ENCODE peak calls at places on chromosomes 2 and 18, in five cellular contexts. M, J, D, W and Q are unnamed samples.

GRCh38 chr18:51321696-51322095 is 124.2 kb upstream of the MEX3C start:
- DNase-seq in J (no peak), D (no peak), M (no peak), W (no peak), Q (no peak)

GRCh38 chr2:114714316-114714715 is 271.9 kb downstream of the DPP10 start:
- DNase-seq in J (no peak), W (no peak), D (no peak), M (no peak), Q (no peak)

GRCh38 chr18:49747876-49748275 is 65.5 kb downstream of the ACAA2 start:
- DNase-seq in J (no peak), D (peak; percentile 50), M (no peak), W (no peak), Q (peak; percentile 57)

GRCh38 chr2:240170883-240171282 is 30.4 kb upstream of the OTOS start:
- DNase-seq in M (no peak), D (no peak), J (peak; percentile 34), W (no peak), Q (no peak)

GRCh38 chr2:97706112-97706511 is 7.3 kb upstream of the ZAP70 start:
- DNase-seq in M (no peak), J (no peak), D (no peak), W (no peak), Q (no peak)

GRCh38 chr2:151727593-151728552 is 6.4 kb downstream of the NEB start:
- DNase-seq in D (peak; percentile 15), M (no peak), W (no peak), J (no peak), Q (no peak)

GRCh38 chr18:44884446-44884845 is 203.8 kb downstream of the SETBP1 start:
- DNase-seq in J (no peak), M (no peak), W (no peak), D (no peak), Q (peak; percentile 12)

GRCh38 chr2:9908639-9909038 is 42.9 kb upstream of the GRHL1 start:
- DNase-seq in M (no peak), W (no peak), D (no peak), J (no peak), Q (no peak)

GRCh38 chr2:241751776-241752175 is 17.3 kb downstream of the D2HGDH start:
- DNase-seq in J (no peak), W (no peak), D (no peak), M (no peak), Q (no peak)

GRCh38 chr2:241752689-241753276 is 18.4 kb downstream of the D2HGDH start:
- DNase-seq in W (no peak), J (no peak), M (no peak), D (no peak), Q (no peak)

GRCh38 chr2:241751152-241751551 is 16.7 kb downstream of the D2HGDH start:
- DNase-seq in M (no peak), D (no peak), J (no peak), W (no peak), Q (no peak)

GRCh38 chr2:241753493-241753892 is 19.1 kb downstream of the D2HGDH start:
- DNase-seq in J (no peak), W (no peak), D (no peak), M (no peak), Q (no peak)

GRCh38 chr2:241752253-241752652 is 17.8 kb downstream of the D2HGDH start:
- DNase-seq in J (no peak), W (no peak), D (no peak), M (no peak), Q (no peak)
- TF ChIP-seq CTCF in J (no peak), W (no peak), D (no peak), M (no peak), Q (no peak)

GRCh38 chr18:34808389-34808788 is 98.3 kb downstream of the DTNA start:
- DNase-seq in D (no peak), W (no peak), M (no peak), J (no peak), Q (no peak)

GRCh38 chr18:34807106-34807796 is 97.2 kb downstream of the DTNA start:
- DNase-seq in W (no peak), J (no peak), D (no peak), M (no peak), Q (no peak)

GRCh38 chr18:34806527-34806926 is 96.4 kb downstream of the DTNA start:
- DNase-seq in J (no peak), D (peak; percentile 34), M (no peak), W (no peak), Q (peak; percentile 25)

GRCh38 chr18:34805117-34805882 is 95.2 kb downstream of the DTNA start:
- DNase-seq in D (no peak), J (no peak), M (no peak), W (no peak), Q (no peak)

GRCh38 chr18:34809697-34810096 is 99.6 kb downstream of the DTNA start:
- DNase-seq in M (peak; percentile 63), W (no peak), D (peak; percentile 31), J (no peak), Q (peak; percentile 67)
- TF ChIP-seq CTCF in M (peak; percentile 68), W (no peak), D (peak; percentile 36), J (no peak), Q (peak; percentile 63)

DNA sequence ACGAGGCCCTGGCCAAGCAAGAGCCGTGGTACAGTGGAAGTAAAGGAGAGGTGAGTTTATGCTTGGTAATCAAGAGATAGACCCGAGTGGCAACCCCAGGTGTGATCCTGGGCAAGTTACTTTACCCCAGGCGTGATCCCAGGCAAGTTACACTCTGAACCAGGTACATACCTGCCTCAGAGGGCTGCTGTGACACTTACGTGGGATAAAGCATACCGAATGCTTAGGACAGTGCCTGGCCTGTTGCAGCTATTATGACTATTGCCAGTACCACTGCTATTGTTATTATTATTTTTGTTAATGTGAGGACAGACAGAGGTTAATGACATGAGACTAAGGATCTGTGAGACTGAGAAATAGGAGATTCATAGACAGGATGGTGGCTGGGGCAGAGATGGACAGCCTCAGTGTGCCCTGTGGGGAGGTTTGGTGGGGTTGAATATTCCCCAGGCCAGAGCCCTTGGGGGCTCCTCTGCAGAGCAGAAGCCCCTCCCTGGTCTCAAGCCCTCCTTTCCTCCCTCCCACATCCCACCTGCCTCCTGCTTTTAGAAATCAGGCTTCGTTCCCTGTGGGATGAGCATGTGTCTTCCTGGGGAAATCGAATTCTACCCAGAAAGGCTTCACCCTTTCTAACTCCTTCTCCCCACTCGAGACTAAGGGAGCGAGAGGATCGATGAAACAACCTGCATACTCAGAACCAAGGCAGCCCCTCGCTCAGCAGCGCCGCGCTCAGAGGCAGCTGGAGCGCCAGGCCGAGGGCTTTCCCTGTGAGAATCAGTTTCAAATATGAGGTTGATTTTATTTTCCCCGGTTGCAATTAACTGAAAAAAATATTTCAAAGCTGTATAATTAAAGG is 62.0 kb upstream of the SIX3 start:
- DNase-seq in J (no peak), W (no peak), D (no peak), M (no peak), Q (no peak)
- TF ChIP-seq CTCF in J (no peak), W (no peak), D (no peak), M (no peak), Q (no peak)

GRCh38 chr2:189524746-189525145 is 55.8 kb downstream of the SLC40A1 start:
- DNase-seq in M (no peak), J (no peak), W (no peak), D (no peak), Q (no peak)

GRCh38 chr2:189522435-189523151 is 58.0 kb downstream of the SLC40A1 start:
- DNase-seq in W (no peak), J (no peak), D (no peak), M (no peak), Q (no peak)

GRCh38 chr2:189517847-189518535 is 62.6 kb downstream of the SLC40A1 start:
- DNase-seq in W (no peak), M (peak; percentile 52), D (no peak), J (no peak), Q (peak; percentile 48)

GRCh38 chr2:189519631-189520387 is 60.8 kb downstream of the SLC40A1 start:
- DNase-seq in M (no peak), D (no peak), J (no peak), W (no peak), Q (no peak)

DNA sequence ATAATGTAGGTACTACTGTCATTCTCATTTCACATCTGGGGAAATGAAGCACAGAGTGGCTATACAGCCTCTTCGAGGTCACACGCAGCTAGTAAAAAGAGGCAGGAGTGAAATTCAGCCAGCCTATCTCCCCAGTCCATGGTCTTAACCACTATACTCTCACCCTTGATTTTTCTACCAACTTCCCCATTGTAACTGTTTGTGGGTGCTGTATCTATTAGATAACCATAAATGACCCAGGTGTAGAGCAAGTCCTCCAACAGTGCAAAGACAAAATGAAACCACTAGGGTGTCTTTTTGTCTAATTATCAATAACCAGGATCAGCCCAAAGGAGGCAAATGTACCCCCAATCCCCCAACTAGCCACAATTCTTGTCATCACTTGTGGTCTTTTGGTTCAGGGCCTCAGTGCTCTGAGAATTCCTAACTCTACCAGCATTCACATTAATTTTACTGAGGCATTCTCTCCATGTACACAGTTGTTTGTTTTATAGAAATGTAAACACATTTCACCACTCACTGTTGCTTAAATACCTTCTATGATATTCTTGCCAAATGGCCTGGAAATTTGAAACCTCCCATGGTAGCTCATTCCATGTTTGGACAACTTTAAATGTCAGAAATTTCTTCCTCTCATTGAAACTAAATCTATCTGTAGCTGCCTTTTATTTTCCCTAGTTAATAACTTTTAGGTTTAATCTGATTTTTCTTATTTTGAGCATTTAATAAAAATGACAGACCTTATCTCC is 58.7 kb downstream of the SLC40A1 start:
- DNase-seq in D (no peak), M (peak; percentile 56), J (no peak), W (no peak), Q (peak; percentile 17)
- TF ChIP-seq CTCF in D (no peak), M (no peak), J (no peak), W (no peak), Q (no peak)

GRCh38 chr2:173493874-173494273 is 139.2 kb downstream of the CDCA7 start:
- DNase-seq in M (no peak), W (no peak), D (no peak), J (no peak), Q (no peak)
- TF ChIP-seq CTCF in M (peak; percentile 25), W (no peak), D (no peak), J (no peak), Q (no peak)

GRCh38 chr2:21930224-21930623 is 806.5 kb downstream of the TDRD15 start:
- DNase-seq in J (no peak), W (no peak), M (no peak), D (no peak), Q (no peak)

GRCh38 chr2:21924640-21925285 is 801.0 kb downstream of the TDRD15 start:
- DNase-seq in D (no peak), M (no peak), W (no peak), J (no peak), Q (no peak)

GRCh38 chr2:21928292-21928691 is 804.5 kb downstream of the TDRD15 start:
- DNase-seq in D (no peak), W (no peak), J (no peak), M (no peak), Q (no peak)
- TF ChIP-seq CTCF in D (no peak), W (no peak), J (no peak), M (peak; percentile 18), Q (peak; percentile 13)

DNA sequence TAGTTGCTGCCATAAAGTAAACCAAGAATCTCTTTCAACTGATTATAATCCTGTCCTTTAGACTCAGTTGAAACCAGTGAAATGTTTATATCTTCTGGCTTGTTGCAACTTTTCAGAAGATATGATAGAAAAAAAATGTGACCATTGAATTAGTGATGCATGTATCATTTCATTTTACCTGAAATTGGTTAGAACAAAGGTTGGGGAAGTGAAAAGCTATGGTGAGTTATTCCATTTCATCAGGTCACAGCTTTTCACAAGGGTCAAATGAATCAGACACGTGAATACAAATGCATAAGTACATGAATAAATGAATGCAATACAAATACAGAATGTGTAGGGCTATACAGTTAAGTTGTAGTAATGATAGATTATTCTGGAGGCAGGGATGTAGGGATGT is 15.1 kb downstream of the CCDC85A start:
- DNase-seq in W (no peak), D (no peak), J (no peak), M (no peak), Q (no peak)
- TF ChIP-seq CTCF in W (no peak), D (no peak), J (no peak), M (no peak), Q (no peak)